ENCODE peak calls at places on chromosome 21, in seven cellular contexts. One of them, this sample, is unnamed.

GRCh38 chr21:45219517-45219916 is 68.2 kb downstream of the POFUT2 start:
- DNase-seq in heart right ventricle: no peak
- DNase-seq in body of pancreas: no peak
- DNase-seq in tibial nerve: no peak
- DNase-seq in cardiac fibroblast: peak; percentile 14
- DNase-seq in colonic mucosa: no peak
- DNase-seq in heart left ventricle: no peak
- DNase-seq in this sample: no peak

GRCh38 chr21:14880922-14881321 is 183.9 kb downstream of the NRIP1 start:
- DNase-seq in heart left ventricle: no peak
- DNase-seq in tibial nerve: no peak
- DNase-seq in cardiac fibroblast: peak; percentile 54
- DNase-seq in body of pancreas: no peak
- DNase-seq in heart right ventricle: no peak
- DNase-seq in colonic mucosa: no peak
- DNase-seq in this sample: peak; percentile 88

GRCh38 chr21:42665026-42665425 is 11.6 kb downstream of the PDE9A start:
- DNase-seq in heart right ventricle: no peak
- DNase-seq in heart left ventricle: no peak
- DNase-seq in cardiac fibroblast: no peak
- DNase-seq in body of pancreas: no peak
- DNase-seq in tibial nerve: no peak
- DNase-seq in colonic mucosa: no peak
- DNase-seq in this sample: no peak

GRCh38 chr21:15206514-15206913 is 141.7 kb upstream of the NRIP1 start:
- DNase-seq in body of pancreas: no peak
- DNase-seq in heart right ventricle: no peak
- DNase-seq in cardiac fibroblast: no peak
- DNase-seq in tibial nerve: no peak
- DNase-seq in heart left ventricle: no peak
- DNase-seq in colonic mucosa: no peak
- DNase-seq in this sample: no peak

GRCh38 chr21:29196021-29196663 is 65.7 kb downstream of the MAP3K7CL start:
- DNase-seq in body of pancreas: peak; percentile 80
- DNase-seq in cardiac fibroblast: peak; percentile 93
- DNase-seq in heart left ventricle: peak; percentile 57
- DNase-seq in colonic mucosa: peak; percentile 68
- DNase-seq in heart right ventricle: peak; percentile 56
- DNase-seq in tibial nerve: peak; percentile 52
- DNase-seq in this sample: peak; percentile 94

GRCh38 chr21:42218836-42219605 is at the start of gene ABCG1:
- DNase-seq in heart right ventricle: no peak
- DNase-seq in cardiac fibroblast: peak; percentile 29
- DNase-seq in body of pancreas: peak; percentile 40
- DNase-seq in heart left ventricle: peak; percentile 67
- DNase-seq in tibial nerve: no peak
- DNase-seq in colonic mucosa: peak; percentile 73
- DNase-seq in this sample: peak; percentile 70

GRCh38 chr21:44962481-44962966 is 22.7 kb downstream of the SLX9 start:
- DNase-seq in cardiac fibroblast: peak; percentile 98
- DNase-seq in heart left ventricle: no peak
- DNase-seq in body of pancreas: peak; percentile 42
- DNase-seq in heart right ventricle: no peak
- DNase-seq in tibial nerve: no peak
- DNase-seq in colonic mucosa: no peak
- DNase-seq in this sample: peak; percentile 92

GRCh38 chr21:46150491-46151121 is 4.8 kb downstream of the FTCD start:
- DNase-seq in heart right ventricle: no peak
- DNase-seq in heart left ventricle: peak; percentile 8
- DNase-seq in tibial nerve: no peak
- DNase-seq in colonic mucosa: no peak
- DNase-seq in cardiac fibroblast: no peak
- DNase-seq in body of pancreas: no peak
- DNase-seq in this sample: no peak

GRCh38 chr21:23955130-23955873 is 1652.0 kb downstream of the MRPL39 start:
- DNase-seq in heart left ventricle: no peak
- DNase-seq in body of pancreas: no peak
- DNase-seq in colonic mucosa: no peak
- DNase-seq in heart right ventricle: no peak
- DNase-seq in cardiac fibroblast: no peak
- DNase-seq in tibial nerve: no peak
- DNase-seq in this sample: no peak

GRCh38 chr21:27171704-27172103 is 204.8 kb upstream of the ADAMTS5 start:
- DNase-seq in tibial nerve: no peak
- DNase-seq in cardiac fibroblast: peak; percentile 54
- DNase-seq in colonic mucosa: no peak
- DNase-seq in heart left ventricle: no peak
- DNase-seq in heart right ventricle: no peak
- DNase-seq in body of pancreas: no peak
- DNase-seq in this sample: no peak

GRCh38 chr21:45404726-45405270 is at the start of gene COL18A1:
- DNase-seq in tibial nerve: no peak
- DNase-seq in heart right ventricle: peak; percentile 73
- DNase-seq in colonic mucosa: no peak
- DNase-seq in body of pancreas: peak; percentile 64
- DNase-seq in heart left ventricle: peak; percentile 87
- DNase-seq in cardiac fibroblast: peak; percentile 71
- DNase-seq in this sample: peak; percentile 52

GRCh38 chr21:40014394-40014793 is 147.2 kb downstream of the PCP4 start:
- DNase-seq in colonic mucosa: no peak
- DNase-seq in tibial nerve: no peak
- DNase-seq in heart right ventricle: no peak
- DNase-seq in heart left ventricle: no peak
- DNase-seq in body of pancreas: no peak
- DNase-seq in cardiac fibroblast: no peak
- DNase-seq in this sample: no peak

GRCh38 chr21:28884976-28885852 is 107.5 kb downstream of the LTN1 start:
- DNase-seq in tibial nerve: peak; percentile 79
- DNase-seq in colonic mucosa: peak; percentile 88
- DNase-seq in heart right ventricle: peak; percentile 86
- DNase-seq in heart left ventricle: peak; percentile 88
- DNase-seq in body of pancreas: peak; percentile 92
- DNase-seq in cardiac fibroblast: peak; percentile 98
- DNase-seq in this sample: peak; percentile 91

DNA sequence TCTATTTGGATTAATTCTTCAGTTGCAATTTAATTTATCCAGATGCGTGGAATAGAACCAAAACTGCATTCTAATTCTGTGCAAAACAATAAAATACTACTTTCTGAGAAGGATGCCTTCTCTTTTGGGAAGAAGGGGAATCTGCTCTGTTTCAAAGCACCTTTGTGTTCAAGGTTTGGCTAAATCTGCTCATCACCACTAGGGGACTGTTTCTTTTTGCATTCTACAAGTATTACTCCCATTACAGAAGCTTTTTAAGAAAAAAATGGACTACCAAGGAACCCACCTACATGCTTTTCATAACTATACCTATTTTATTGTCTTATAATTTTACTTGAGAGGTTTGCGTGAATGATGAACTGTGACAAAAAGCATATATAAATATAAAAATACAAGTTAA is 18.2 kb downstream of the MRPS6 start:
- DNase-seq in heart left ventricle: no peak
- DNase-seq in colonic mucosa: no peak
- DNase-seq in body of pancreas: no peak
- DNase-seq in tibial nerve: no peak
- DNase-seq in heart right ventricle: no peak
- DNase-seq in cardiac fibroblast: peak; percentile 11
- DNase-seq in this sample: no peak
- TF ChIP-seq CTCF in heart left ventricle: peak; percentile 27
- TF ChIP-seq CTCF in colonic mucosa: no peak
- TF ChIP-seq CTCF in body of pancreas: no peak
- TF ChIP-seq CTCF in tibial nerve: no peak
- TF ChIP-seq CTCF in heart right ventricle: peak; percentile 11
- TF ChIP-seq CTCF in cardiac fibroblast: peak; percentile 47
- TF ChIP-seq CTCF in this sample: peak; percentile 31

GRCh38 chr21:36323032-36323431 is 3.0 kb downstream of the MORC3 start:
- DNase-seq in cardiac fibroblast: no peak
- DNase-seq in body of pancreas: no peak
- DNase-seq in heart left ventricle: no peak
- DNase-seq in colonic mucosa: no peak
- DNase-seq in heart right ventricle: peak; percentile 17
- DNase-seq in tibial nerve: no peak
- DNase-seq in this sample: peak; percentile 57

GRCh38 chr21:36319767-36320420 is at the start of gene MORC3:
- DNase-seq in heart left ventricle: peak; percentile 97
- DNase-seq in cardiac fibroblast: peak; percentile 100
- DNase-seq in body of pancreas: peak; percentile 98
- DNase-seq in heart right ventricle: peak; percentile 97
- DNase-seq in tibial nerve: peak; percentile 96
- DNase-seq in colonic mucosa: peak; percentile 98
- DNase-seq in this sample: peak; percentile 99

GRCh38 chr21:36320421-36321324 is 676 bp downstream of the MORC3 start:
- DNase-seq in body of pancreas: peak; percentile 66
- DNase-seq in heart left ventricle: peak; percentile 73
- DNase-seq in colonic mucosa: peak; percentile 82
- DNase-seq in tibial nerve: peak; percentile 68
- DNase-seq in heart right ventricle: no peak
- DNase-seq in cardiac fibroblast: peak; percentile 73
- DNase-seq in this sample: peak; percentile 90

GRCh38 chr21:36321325-36322082 is 1.5 kb downstream of the MORC3 start:
- DNase-seq in body of pancreas: peak; percentile 34
- DNase-seq in tibial nerve: no peak
- DNase-seq in colonic mucosa: no peak
- DNase-seq in heart left ventricle: no peak
- DNase-seq in heart right ventricle: peak; percentile 10
- DNase-seq in cardiac fibroblast: peak; percentile 22
- DNase-seq in this sample: peak; percentile 42

GRCh38 chr21:36322083-36322424 is 2.1 kb downstream of the MORC3 start:
- DNase-seq in body of pancreas: no peak
- DNase-seq in heart left ventricle: no peak
- DNase-seq in colonic mucosa: no peak
- DNase-seq in cardiac fibroblast: no peak
- DNase-seq in heart right ventricle: no peak
- DNase-seq in tibial nerve: no peak
- DNase-seq in this sample: no peak
- H3K4me3 ChIP-seq in body of pancreas: no peak overlapping the region
- H3K4me3 ChIP-seq in heart left ventricle: no peak overlapping the region
- H3K4me3 ChIP-seq in colonic mucosa: peak overlapping the region; percentile 86
- H3K4me3 ChIP-seq in cardiac fibroblast: peak overlapping the region; percentile 84
- H3K4me3 ChIP-seq in heart right ventricle: no peak overlapping the region
- H3K4me3 ChIP-seq in tibial nerve: peak overlapping the region; percentile 75
- H3K4me3 ChIP-seq in this sample: peak overlapping the region; percentile 84

DNA sequence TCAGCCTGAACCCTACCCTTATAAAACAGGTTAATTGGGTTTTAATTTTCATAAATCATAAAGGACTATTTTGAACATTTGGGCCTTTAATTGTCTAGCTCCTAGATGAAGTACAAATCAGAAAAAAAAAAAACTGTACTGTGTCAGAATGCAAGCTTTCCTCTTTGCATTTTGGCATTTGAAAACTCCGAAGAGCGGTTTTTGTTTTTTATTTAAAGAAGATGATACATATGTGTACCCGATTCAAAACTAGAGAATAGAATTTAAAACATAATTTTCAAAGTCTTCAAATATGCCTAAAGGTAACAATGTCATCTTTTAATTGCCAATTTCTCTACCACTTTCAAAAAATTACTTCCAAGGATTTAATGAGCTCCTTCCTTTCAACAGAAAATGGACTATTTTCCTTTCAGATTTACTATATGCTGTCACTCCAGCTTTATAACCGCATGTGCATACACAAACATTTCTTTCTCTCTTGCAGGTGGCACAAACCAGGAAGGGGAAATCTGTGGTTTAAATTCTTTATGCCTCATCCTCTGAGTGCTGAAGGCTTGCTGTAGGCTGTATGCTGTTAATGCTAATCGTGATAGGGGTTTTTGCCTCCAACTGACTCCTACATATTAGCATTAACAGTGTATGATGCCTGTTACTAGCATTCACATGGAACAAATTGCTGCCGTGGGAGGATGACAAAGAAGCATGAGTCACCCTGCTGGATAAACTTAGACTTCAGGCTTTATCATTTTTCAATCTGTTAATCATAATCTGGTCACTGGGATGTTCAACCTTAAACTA is 33.7 kb downstream of the MRPL39 start:
- DNase-seq in tibial nerve: no peak
- DNase-seq in heart left ventricle: no peak
- DNase-seq in colonic mucosa: no peak
- DNase-seq in cardiac fibroblast: peak; percentile 60
- DNase-seq in body of pancreas: no peak
- DNase-seq in heart right ventricle: no peak
- DNase-seq in this sample: peak; percentile 88
- TF ChIP-seq CTCF in tibial nerve: no peak
- TF ChIP-seq CTCF in heart left ventricle: no peak
- TF ChIP-seq CTCF in colonic mucosa: no peak
- TF ChIP-seq CTCF in cardiac fibroblast: no peak
- TF ChIP-seq CTCF in body of pancreas: no peak
- TF ChIP-seq CTCF in heart right ventricle: no peak
- TF ChIP-seq CTCF in this sample: no peak

DNA sequence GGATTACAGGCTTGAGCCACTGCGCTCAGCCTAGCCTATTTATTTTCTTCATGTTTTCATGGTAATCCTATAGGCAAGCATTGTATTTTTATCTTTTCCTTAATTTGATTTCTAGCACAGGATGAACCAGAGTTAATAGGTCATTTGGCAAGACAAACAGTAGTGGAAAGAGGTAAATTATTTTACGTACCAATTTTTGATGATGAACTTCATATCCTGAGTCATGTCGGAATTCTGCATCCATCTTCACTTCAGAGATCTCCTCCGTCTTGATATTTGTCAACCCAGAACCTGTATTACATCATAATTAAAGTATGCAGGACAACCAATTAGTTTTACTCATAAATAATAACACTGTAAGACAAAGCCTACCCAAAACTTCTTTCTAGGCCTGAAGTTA is 162.6 kb downstream of the GABPA start:
- DNase-seq in colonic mucosa: no peak
- DNase-seq in body of pancreas: no peak
- DNase-seq in heart right ventricle: no peak
- DNase-seq in cardiac fibroblast: no peak
- DNase-seq in tibial nerve: no peak
- DNase-seq in heart left ventricle: no peak
- DNase-seq in this sample: no peak
- H3K4me3 ChIP-seq in colonic mucosa: no peak overlapping the region
- H3K4me3 ChIP-seq in body of pancreas: no peak overlapping the region
- H3K4me3 ChIP-seq in heart right ventricle: no peak overlapping the region
- H3K4me3 ChIP-seq in cardiac fibroblast: no peak overlapping the region
- H3K4me3 ChIP-seq in tibial nerve: no peak overlapping the region
- H3K4me3 ChIP-seq in heart left ventricle: no peak overlapping the region
- H3K4me3 ChIP-seq in this sample: no peak overlapping the region

This sample was measured in epithelial cell of esophagus.